ENCODE peak calls at places on chromosomes 7 and 10, in five cellular contexts. One of them, this sample, is unnamed.

GRCh38 chr7:27842851-27843250 is 102.9 kb downstream of the TAX1BP1 start:
- DNase-seq in RPMI8226: no peak
- DNase-seq in NAMALWA: no peak
- DNase-seq in activated CD4-positive, alpha-beta T cell treated with anti-CD3 and anti-CD28 coated beads, Interleukin-2, amount 50 U/mL, for 1 hour: no peak
- DNase-seq in fibroblast of lung: no peak
- DNase-seq in this sample: no peak

GRCh38 chr7:43289826-43290225 is 177.4 kb downstream of the HECW1 start:
- DNase-seq in RPMI8226: no peak
- DNase-seq in NAMALWA: no peak
- DNase-seq in activated CD4-positive, alpha-beta T cell treated with anti-CD3 and anti-CD28 coated beads, Interleukin-2, amount 50 U/mL, for 1 hour: no peak
- DNase-seq in fibroblast of lung: no peak
- DNase-seq in this sample: no peak

GRCh38 chr10:102782698-102783540 is 39.2 kb downstream of the WBP1L start:
- DNase-seq in RPMI8226: no peak
- DNase-seq in NAMALWA: no peak
- DNase-seq in activated CD4-positive, alpha-beta T cell treated with anti-CD3 and anti-CD28 coated beads, Interleukin-2, amount 50 U/mL, for 1 hour: no peak
- DNase-seq in fibroblast of lung: peak; percentile 96
- DNase-seq in this sample: no peak

GRCh38 chr10:124125305-124126116 is 32.1 kb upstream of the CHST15 start:
- DNase-seq in RPMI8226: peak; percentile 63
- DNase-seq in NAMALWA: peak; percentile 77
- DNase-seq in activated CD4-positive, alpha-beta T cell treated with anti-CD3 and anti-CD28 coated beads, Interleukin-2, amount 50 U/mL, for 1 hour: no peak
- DNase-seq in fibroblast of lung: no peak
- DNase-seq in this sample: peak; percentile 66

GRCh38 chr10:106863549-106863948 is 301.0 kb downstream of the SORCS1 start:
- DNase-seq in RPMI8226: no peak
- DNase-seq in NAMALWA: no peak
- DNase-seq in activated CD4-positive, alpha-beta T cell treated with anti-CD3 and anti-CD28 coated beads, Interleukin-2, amount 50 U/mL, for 1 hour: no peak
- DNase-seq in fibroblast of lung: no peak
- DNase-seq in this sample: no peak

GRCh38 chr7:78435355-78435754 is 636.8 kb downstream of the PHTF2 start:
- DNase-seq in RPMI8226: no peak
- DNase-seq in NAMALWA: no peak
- DNase-seq in activated CD4-positive, alpha-beta T cell treated with anti-CD3 and anti-CD28 coated beads, Interleukin-2, amount 50 U/mL, for 1 hour: no peak
- DNase-seq in fibroblast of lung: no peak
- DNase-seq in this sample: no peak

GRCh38 chr10:6176691-6177231 is 26.0 kb upstream of the PFKFB3 start:
- DNase-seq in RPMI8226: no peak
- DNase-seq in NAMALWA: no peak
- DNase-seq in activated CD4-positive, alpha-beta T cell treated with anti-CD3 and anti-CD28 coated beads, Interleukin-2, amount 50 U/mL, for 1 hour: no peak
- DNase-seq in fibroblast of lung: no peak
- DNase-seq in this sample: no peak

GRCh38 chr10:104299031-104299904 is 30.3 kb downstream of the GSTO2 start:
- DNase-seq in RPMI8226: no peak
- DNase-seq in NAMALWA: no peak
- DNase-seq in activated CD4-positive, alpha-beta T cell treated with anti-CD3 and anti-CD28 coated beads, Interleukin-2, amount 50 U/mL, for 1 hour: no peak
- DNase-seq in fibroblast of lung: peak; percentile 90
- DNase-seq in this sample: no peak

GRCh38 chr7:30505174-30505697 is 607 bp upstream of the GGCT start:
- DNase-seq in RPMI8226: no peak
- DNase-seq in NAMALWA: no peak
- DNase-seq in activated CD4-positive, alpha-beta T cell treated with anti-CD3 and anti-CD28 coated beads, Interleukin-2, amount 50 U/mL, for 1 hour: no peak
- DNase-seq in fibroblast of lung: no peak
- DNase-seq in this sample: no peak

GRCh38 chr10:71293446-71294090 is 25.5 kb upstream of the SLC29A3 start:
- DNase-seq in RPMI8226: no peak
- DNase-seq in NAMALWA: no peak
- DNase-seq in activated CD4-positive, alpha-beta T cell treated with anti-CD3 and anti-CD28 coated beads, Interleukin-2, amount 50 U/mL, for 1 hour: no peak
- DNase-seq in fibroblast of lung: no peak
- DNase-seq in this sample: no peak

GRCh38 chr10:89384474-89385324 is 6.8 kb downstream of the IFIT1B start:
- DNase-seq in RPMI8226: peak; percentile 60
- DNase-seq in NAMALWA: peak; percentile 13
- DNase-seq in activated CD4-positive, alpha-beta T cell treated with anti-CD3 and anti-CD28 coated beads, Interleukin-2, amount 50 U/mL, for 1 hour: no peak
- DNase-seq in fibroblast of lung: no peak
- DNase-seq in this sample: no peak

GRCh38 chr10:107031981-107032699 is 132.4 kb downstream of the SORCS1 start:
- DNase-seq in RPMI8226: no peak
- DNase-seq in NAMALWA: no peak
- DNase-seq in activated CD4-positive, alpha-beta T cell treated with anti-CD3 and anti-CD28 coated beads, Interleukin-2, amount 50 U/mL, for 1 hour: no peak
- DNase-seq in fibroblast of lung: no peak
- DNase-seq in this sample: no peak

This sample was measured in germinal center.